ENCODE peak calls at places on chromosomes 3 and 15, in nine cellular contexts. S is progenitor cell of endocrine pancreas; L is hepatocyte; T is heart left ventricle; J is uterus; X is neural crest cell; U is type B pancreatic cell; Y is CD4-positive, alpha-beta T cell; V is fibroblast of mammary gland. W is an unnamed sample.

GRCh38 chr3:1228289-1228688 is 135.5 kb downstream of the CNTN6 start:
- DNase-seq in S (no peak), L (no peak), T (no peak), J (no peak), X (no peak), U (no peak), Y (no peak), V (no peak), W (no peak)

GRCh38 chr3:71384393-71384792 is 199.1 kb downstream of the FOXP1 start:
- DNase-seq in S (no peak), L (no peak), T (no peak), J (no peak), X (no peak), U (no peak), Y (no peak), V (peak; percentile 5), W (no peak)

GRCh38 chr3:4303187-4304123 is at the start of gene SETMAR:
- DNase-seq in S (peak; percentile 69), L (peak; percentile 94), T (peak; percentile 91), J (peak; percentile 92), X (peak; percentile 81), U (peak; percentile 90), Y (peak; percentile 76), V (peak; percentile 87), W (peak; percentile 76)

GRCh38 chr15:70345251-70346019 is 247.7 kb upstream of the TLE3 start:
- DNase-seq in S (no peak), L (no peak), T (no peak), J (no peak), X (no peak), U (peak; percentile 43), Y (no peak), V (no peak), W (peak; percentile 29)

GRCh38 chr3:4934050-4934449 is 45.2 kb upstream of the BHLHE40 start:
- DNase-seq in S (no peak), L (no peak), T (no peak), J (no peak), X (no peak), U (no peak), Y (no peak), V (no peak), W (no peak)

GRCh38 chr3:71372369-71372768 is 211.2 kb downstream of the FOXP1 start:
- DNase-seq in S (no peak), L (peak; percentile 64), T (no peak), J (no peak), X (no peak), U (no peak), Y (no peak), V (no peak), W (no peak)

GRCh38 chr3:15300318-15301078 is 31.9 kb downstream of the SH3BP5 start:
- DNase-seq in S (no peak), L (no peak), T (no peak), J (no peak), X (no peak), U (no peak), Y (no peak), V (peak; percentile 92), W (peak; percentile 93)

GRCh38 chr15:59662260-59662659 is 4.9 kb upstream of the GTF2A2 start:
- DNase-seq in S (no peak), L (no peak), T (no peak), J (no peak), X (no peak), U (no peak), Y (no peak), V (peak; percentile 77), W (no peak)

GRCh38 chr3:108552267-108553159 is 36.7 kb downstream of the CIP2A start:
- DNase-seq in S (no peak), L (peak; percentile 64), T (no peak), J (no peak), X (no peak), U (no peak), Y (no peak), V (peak; percentile 65), W (no peak)

GRCh38 chr3:95333826-95334225 is 1271.0 kb downstream of the NSUN3 start:
- DNase-seq in S (no peak), L (no peak), T (no peak), J (no peak), X (no peak), U (no peak), Y (no peak), V (peak; percentile 5), W (no peak)

GRCh38 chr3:66989860-66990696 is 8.0 kb upstream of the KBTBD8 start:
- DNase-seq in S (no peak), L (no peak), T (no peak), J (no peak), X (no peak), U (no peak), Y (no peak), V (peak; percentile 35), W (no peak)

GRCh38 chr3:175941352-175941751 is 1082.2 kb downstream of the NAALADL2 start:
- DNase-seq in S (no peak), L (peak; percentile 11), T (no peak), J (no peak), X (no peak), U (no peak), Y (no peak), V (peak; percentile 20), W (no peak)

GRCh38 chr3:175940243-175940642 is 1081.1 kb downstream of the NAALADL2 start:
- DNase-seq in S (no peak), L (no peak), T (no peak), J (no peak), X (no peak), U (no peak), Y (no peak), V (no peak), W (no peak)

DNA sequence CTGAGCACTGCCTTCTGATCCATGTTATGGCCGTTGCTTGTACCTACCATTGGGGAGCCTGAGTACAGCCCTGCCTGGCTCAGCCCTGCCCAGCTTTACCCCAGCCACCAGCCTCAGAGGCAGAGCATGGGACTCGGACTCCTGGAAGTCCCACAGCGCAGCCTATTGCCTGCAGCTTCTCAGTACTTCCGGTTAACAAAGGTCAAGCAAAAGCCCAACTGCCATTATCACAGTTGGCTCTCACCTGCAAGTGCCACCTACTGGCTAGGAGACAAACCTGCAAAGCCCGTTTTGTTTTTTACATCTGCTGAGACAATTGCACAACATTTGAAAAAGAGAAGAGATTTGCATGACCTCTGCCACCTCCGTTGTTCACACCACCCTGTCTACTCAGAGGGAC is 1081.7 kb downstream of the NAALADL2 start:
- DNase-seq in S (no peak), L (peak; percentile 7), T (no peak), J (no peak), X (no peak), U (no peak), Y (no peak), V (no peak), W (no peak)
- TF ChIP-seq CTCF in S (no peak), L (peak; percentile 12), T (no peak), J (no peak), X (peak; percentile 4), U (no peak), Y (no peak), V (no peak), W (no peak)

DNA sequence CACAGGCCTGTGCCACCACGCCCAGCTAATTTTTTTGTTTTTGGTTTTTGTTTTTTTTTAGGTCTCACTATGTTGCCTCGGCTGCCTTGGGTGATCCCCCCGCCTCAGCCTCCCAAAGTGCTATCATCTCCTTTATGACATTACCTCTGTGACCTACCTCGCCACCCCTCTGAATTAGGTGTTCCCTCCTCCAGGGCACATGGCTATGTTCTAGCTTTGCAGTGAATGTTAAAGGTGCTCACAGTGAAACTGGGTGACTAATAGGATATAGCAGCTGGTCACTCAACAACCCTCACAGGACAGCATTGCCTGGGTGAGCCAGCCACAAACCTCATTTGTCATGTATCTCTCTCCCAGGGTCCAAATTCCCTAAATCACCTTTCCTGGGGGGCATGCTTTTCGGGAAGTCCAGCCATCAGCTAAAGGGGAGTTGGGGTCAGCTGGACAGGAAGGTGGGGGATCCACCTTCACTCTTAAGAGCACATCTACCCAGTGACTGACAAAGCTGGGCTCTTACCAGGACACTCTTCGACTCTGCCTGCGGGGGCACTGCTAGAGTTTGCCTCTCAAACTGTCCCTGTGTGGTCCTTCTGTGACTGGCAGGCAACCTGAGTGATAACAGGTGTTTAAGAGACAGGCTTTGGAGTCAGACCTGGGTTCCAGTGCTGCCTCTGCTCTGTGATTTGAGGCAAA is 1.6 kb upstream of the TTLL3 start:
- DNase-seq in S (no peak), L (peak; percentile 51), T (no peak), J (no peak), X (no peak), U (no peak), Y (peak; percentile 37), V (peak; percentile 44), W (no peak)
- TF ChIP-seq CTCF in S (peak; percentile 32), L (peak; percentile 21), T (no peak), J (no peak), X (peak; percentile 44), U (peak; percentile 50), Y (peak; percentile 30), V (peak; percentile 37), W (no peak)

GRCh38 chr3:13670292-13670691 is 121.4 kb downstream of the FBLN2 start:
- DNase-seq in S (no peak), L (no peak), T (no peak), J (no peak), X (no peak), U (no peak), Y (no peak), V (no peak), W (no peak)

GRCh38 chr3:13674538-13675185 is 125.7 kb downstream of the FBLN2 start:
- DNase-seq in S (no peak), L (no peak), T (no peak), J (no peak), X (no peak), U (no peak), Y (no peak), V (no peak), W (no peak)

GRCh38 chr3:13676618-13677017 is 127.7 kb downstream of the FBLN2 start:
- DNase-seq in S (no peak), L (no peak), T (no peak), J (no peak), X (no peak), U (no peak), Y (no peak), V (no peak), W (no peak)

GRCh38 chr3:13671536-13672233 is 122.8 kb downstream of the FBLN2 start:
- DNase-seq in S (no peak), L (no peak), T (no peak), J (no peak), X (no peak), U (no peak), Y (no peak), V (no peak), W (no peak)

DNA sequence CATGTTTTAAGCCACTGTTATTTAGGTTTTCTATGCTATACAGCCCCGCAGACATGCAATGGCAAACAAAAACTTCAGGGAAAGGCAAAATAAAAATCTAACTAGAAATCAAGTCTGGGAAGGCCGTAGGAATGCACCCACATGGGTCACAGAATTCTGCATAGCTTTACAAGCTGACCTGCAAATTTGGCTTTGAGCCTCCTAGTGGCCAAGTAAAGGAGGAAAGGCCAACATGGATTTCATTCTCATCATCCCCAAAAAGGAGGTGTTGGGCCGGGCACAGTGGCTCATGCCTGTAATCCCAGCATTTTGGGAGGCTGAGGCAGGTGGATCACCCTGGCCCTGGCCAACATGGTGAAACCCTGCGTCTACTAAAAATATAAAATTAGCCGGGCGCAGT is 124.3 kb downstream of the FBLN2 start:
- DNase-seq in S (no peak), L (no peak), T (no peak), J (no peak), X (no peak), U (no peak), Y (no peak), V (no peak), W (no peak)
- TF ChIP-seq CTCF in S (peak; percentile 40), L (no peak), T (no peak), J (no peak), X (peak; percentile 56), U (peak; percentile 65), Y (peak; percentile 22), V (peak; percentile 28), W (no peak)

GRCh38 chr3:141998674-141999290 is 122.3 kb downstream of the ATP1B3 start:
- DNase-seq in S (no peak), L (no peak), T (no peak), J (no peak), X (no peak), U (no peak), Y (no peak), V (peak; percentile 11), W (no peak)
- TF ChIP-seq CTCF in S (no peak), L (peak; percentile 43), T (peak; percentile 18), J (peak; percentile 23), X (peak; percentile 57), U (peak; percentile 36), Y (peak; percentile 3), V (peak; percentile 31), W (no peak)